ENCODE peak calls at places on chromosomes 11 and 22, in ten cellular contexts. E, N, V, H, L, R, I, T, A and D are unnamed samples.
A peak's percentile ranks its signal among the peaks of the same experiment; 100 is the strongest.

GRCh38 chr11:3165916-3166267 is 782 bp upstream of the OSBPL5 start:
- DNase-seq in E (no peak), N (no peak), V (no peak), H (peak; percentile 44), L (peak; percentile 0), R (no peak), I (no peak), T (no peak), A (no peak), D (no peak)

GRCh38 chr11:85316967-85317366 is 310.2 kb downstream of the DLG2 start:
- DNase-seq in E (peak; percentile 44), N (no peak), V (no peak), H (no peak), L (no peak), R (no peak), I (no peak), T (no peak), A (no peak), D (no peak)

GRCh38 chr22:38353142-38353629 is 36.0 kb upstream of the CSNK1E start:
- DNase-seq in E (peak; percentile 56), N (peak; percentile 85), V (peak; percentile 85), H (peak; percentile 83), L (peak; percentile 69), R (peak; percentile 8), I (no peak), T (peak; percentile 85), A (peak; percentile 80), D (peak; percentile 87)

GRCh38 chr11:107427569-107428180 is 29.9 kb downstream of the CWF19L2 start:
- DNase-seq in E (no peak), N (no peak), V (no peak), H (no peak), L (no peak), R (no peak), I (no peak), T (no peak), A (no peak), D (no peak)

GRCh38 chr11:77175869-77176539 is 48.0 kb downstream of the MYO7A start:
- DNase-seq in E (no peak), N (no peak), V (peak; percentile 72), H (peak; percentile 66), L (peak; percentile 31), R (no peak), I (peak; percentile 21), T (no peak), A (peak; percentile 88), D (no peak)

GRCh38 chr11:88206746-88207145 is 31.5 kb upstream of the RAB38 start:
- DNase-seq in E (no peak), N (no peak), V (no peak), H (no peak), L (no peak), R (no peak), I (no peak), T (no peak), A (no peak), D (no peak)

GRCh38 chr11:58770166-58770565 is 38.4 kb upstream of the GLYAT start:
- DNase-seq in E (no peak), N (no peak), V (no peak), H (no peak), L (no peak), R (no peak), I (no peak), T (no peak), A (no peak), D (no peak)

GRCh38 chr11:108394744-108395284 is 72.5 kb downstream of the C11orf65 start:
- DNase-seq in E (no peak), N (no peak), V (no peak), H (no peak), L (no peak), R (no peak), I (no peak), T (no peak), A (no peak), D (no peak)

GRCh38 chr22:43777204-43777671 is 34.9 kb downstream of the EFCAB6 start:
- DNase-seq in E (no peak), N (no peak), V (no peak), H (no peak), L (no peak), R (no peak), I (no peak), T (no peak), A (no peak), D (no peak)

GRCh38 chr11:63250162-63251050 is 7.0 kb upstream of the SLC22A25 start:
- DNase-seq in E (no peak), N (no peak), V (no peak), H (no peak), L (no peak), R (no peak), I (no peak), T (no peak), A (no peak), D (no peak)

GRCh38 chr11:2558861-2559526 is 114.2 kb downstream of the KCNQ1 start:
- DNase-seq in E (no peak), N (no peak), V (no peak), H (peak; percentile 34), L (no peak), R (no peak), I (no peak), T (peak; percentile 19), A (no peak), D (peak; percentile 40)

GRCh38 chr11:103339485-103339857 is 230.2 kb downstream of the DYNC2H1 start:
- DNase-seq in E (no peak), N (no peak), V (no peak), H (no peak), L (no peak), R (no peak), I (no peak), T (no peak), A (no peak), D (no peak)

DNA sequence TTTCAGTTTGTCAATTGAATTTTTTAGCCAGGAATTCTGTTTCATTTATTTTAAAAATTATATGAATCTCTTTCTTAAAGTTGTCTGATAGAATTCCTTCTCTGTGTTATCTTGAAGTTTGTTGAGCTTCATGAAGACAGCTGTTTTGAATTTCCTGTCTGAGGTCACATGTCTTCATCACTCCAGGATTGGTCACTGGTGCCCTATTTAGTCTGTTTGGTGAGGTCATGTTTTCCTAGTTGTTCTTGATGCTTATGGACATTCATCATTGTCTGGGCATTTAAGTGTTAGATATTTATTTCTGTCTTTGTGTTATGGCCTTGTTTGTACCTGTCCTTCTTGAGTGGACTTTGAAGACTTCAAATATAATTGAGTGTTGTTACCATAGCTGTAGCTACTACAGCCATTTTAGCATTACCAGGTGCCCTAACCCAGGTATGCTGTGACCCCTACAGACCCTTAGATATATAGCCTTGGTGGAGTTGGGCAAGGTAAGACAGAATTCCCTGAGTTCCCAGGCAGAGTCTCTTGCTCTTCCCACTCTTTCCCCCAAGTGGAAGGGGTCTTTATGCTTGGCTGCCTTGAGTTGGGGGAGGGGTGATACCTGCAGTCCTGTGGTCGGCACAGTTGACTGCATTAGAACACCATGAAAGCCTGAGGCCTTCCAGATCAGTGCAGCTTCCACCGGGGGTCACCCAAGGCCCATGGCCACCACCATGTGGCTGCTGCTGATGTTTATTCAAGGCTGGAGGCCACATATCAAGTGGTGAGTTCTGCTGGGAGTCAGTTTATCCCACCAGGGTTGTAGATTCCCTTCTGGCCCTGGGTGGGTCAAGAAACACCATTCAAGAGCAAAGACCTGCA is 229.6 kb downstream of the DYNC2H1 start:
- DNase-seq in E (no peak), N (no peak), V (peak; percentile 62), H (no peak), L (no peak), R (no peak), I (no peak), T (no peak), A (peak; percentile 72), D (no peak)
- TF ChIP-seq CTCF in E (no peak), N (no peak), V (peak; percentile 82), H (no peak), L (no peak), R (peak; percentile 13), I (no peak), T (no peak), A (peak; percentile 58), D (no peak)

GRCh38 chr11:69411257-69411924 is 70.1 kb upstream of the LINC01488 start:
- DNase-seq in E (no peak), N (no peak), V (no peak), H (no peak), L (no peak), R (no peak), I (no peak), T (no peak), A (no peak), D (no peak)
- H3K4me1 ChIP-seq in E (no peaks in the 10 kb centered on the region), N (no peaks in the 10 kb centered on the region), V (no peaks in the 10 kb centered on the region), H (peaks cover 10% of the 10 kb centered on the region), L (no peaks in the 10 kb centered on the region), R (no peaks in the 10 kb centered on the region), I (peaks cover 10% of the 10 kb centered on the region), T (no peaks in the 10 kb centered on the region), A (no peaks in the 10 kb centered on the region), D (peaks cover 9% of the 10 kb centered on the region)

GRCh38 chr11:121563003-121563402 is 110.2 kb upstream of the SORL1-AS1 start:
- DNase-seq in E (no peak), N (no peak), V (no peak), H (no peak), L (no peak), R (no peak), I (no peak), T (no peak), A (no peak), D (no peak)

GRCh38 chr11:121560251-121560650 is 107.5 kb upstream of the SORL1-AS1 start:
- DNase-seq in E (no peak), N (no peak), V (no peak), H (no peak), L (no peak), R (no peak), I (no peak), T (no peak), A (no peak), D (no peak)

GRCh38 chr11:121561716-121562115 is 108.9 kb upstream of the SORL1-AS1 start:
- DNase-seq in E (no peak), N (no peak), V (no peak), H (no peak), L (no peak), R (no peak), I (no peak), T (no peak), A (no peak), D (no peak)

GRCh38 chr11:121559812-121560211 is 107.0 kb upstream of the SORL1-AS1 start:
- DNase-seq in E (no peak), N (no peak), V (no peak), H (no peak), L (no peak), R (no peak), I (no peak), T (no peak), A (no peak), D (no peak)

DNA sequence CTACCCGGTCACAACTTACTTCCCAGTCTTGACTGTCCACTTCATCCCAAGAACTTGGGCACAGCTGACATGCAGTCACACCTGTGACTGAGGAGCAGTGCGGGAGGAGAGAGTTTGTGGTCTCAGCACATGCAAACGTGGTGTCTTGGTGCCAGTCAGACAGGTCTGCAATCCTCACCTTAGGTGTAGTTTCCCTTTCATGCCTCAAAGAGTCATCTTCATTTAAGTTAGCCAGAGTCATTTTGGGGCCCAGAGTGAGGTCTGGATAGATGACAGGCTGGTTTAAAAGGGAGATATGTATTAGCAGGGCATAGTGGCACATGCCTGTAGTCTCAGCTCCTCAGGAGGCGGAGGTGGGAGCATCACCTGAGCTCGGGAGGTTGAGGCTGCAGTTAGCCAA is 108.5 kb upstream of the SORL1-AS1 start:
- DNase-seq in E (no peak), N (no peak), V (no peak), H (no peak), L (no peak), R (no peak), I (no peak), T (no peak), A (no peak), D (no peak)
- H3K27ac ChIP-seq in E (no peak overlapping the region), N (no peak overlapping the region), V (no peak overlapping the region), H (no peak overlapping the region), L (no peak overlapping the region), R (no peak overlapping the region), I (no peak overlapping the region), T (no peak overlapping the region), A (no peak overlapping the region), D (no peak overlapping the region)

GRCh38 chr22:20858615-20859416 is at the start of the genes PI4KA and SNAP29:
- DNase-seq in E (peak; percentile 99), N (peak; percentile 99), V (peak; percentile 98), H (peak; percentile 100), L (peak; percentile 99), R (peak; percentile 93), I (peak; percentile 98), T (peak; percentile 99), A (peak; percentile 98), D (peak; percentile 100)
- TF ChIP-seq CTCF in E (peak; percentile 46), N (peak; percentile 8), V (no peak), H (peak; percentile 12), L (no peak), R (no peak), I (no peak), T (peak; percentile 57), A (no peak), D (no peak)